ENCODE peak calls at places on chromosomes 5 and 9, in six cellular contexts. I is aorta; N is AG04449; T is brain microvascular endothelial cell; H is spleen; Q is effector memory CD4-positive, alpha-beta T cell. Z is an unnamed sample.

GRCh38 chr9:70902705-70903131 is 218.7 kb downstream of the TRPM3 start:
- DNase-seq in H (no peak), I (peak), Q (no peak), T (peak), N (peak), Z (peak)

GRCh38 chr5:107126341-107126740 is 544.4 kb downstream of the EFNA5 start:
- DNase-seq in I (no peak), H (no peak), N (no peak), T (no peak), Q (no peak), Z (no peak)

GRCh38 chr5:129204525-129204924 is 110.0 kb downstream of the ISOC1 start:
- DNase-seq in N (no peak), T (no peak), H (no peak), Q (no peak), I (no peak), Z (no peak)

GRCh38 chr9:77384406-77384805 is 207.1 kb downstream of the VPS13A start:
- DNase-seq in H (no peak), Q (no peak), N (peak), I (no peak), T (no peak), Z (no peak)

GRCh38 chr9:79129865-79130480 is 441.8 kb upstream of the TLE4 start:
- DNase-seq in T (peak), I (peak), N (no peak), H (no peak), Q (no peak), Z (no peak)

GRCh38 chr5:79973511-79973910 is 17.6 kb downstream of the MTX3 start:
- DNase-seq in I (no peak), T (no peak), N (no peak), Q (no peak), H (no peak), Z (no peak)

GRCh38 chr5:997001-997474 is 11.6 kb upstream of the NKD2 start:
- DNase-seq in N (no peak), Q (no peak), T (no peak), H (no peak), I (peak), Z (no peak)

GRCh38 chr5:83146441-83146840 is 69.1 kb downstream of the XRCC4 start:
- DNase-seq in T (no peak), Q (no peak), I (no peak), N (no peak), H (no peak), Z (no peak)

GRCh38 chr9:117120061-117120460 is 294.8 kb downstream of the ASTN2 start:
- DNase-seq in I (no peak), Q (no peak), N (no peak), H (no peak), T (no peak), Z (no peak)

GRCh38 chr5:178439411-178440162 is 150.6 kb downstream of the COL23A1 start:
- DNase-seq in T (no peak), H (no peak), I (peak), Q (no peak), N (no peak), Z (no peak)

GRCh38 chr5:138078006-138078643 is 5.7 kb upstream of the WNT8A start:
- DNase-seq in Q (no peak), I (no peak), H (no peak), N (no peak), T (no peak), Z (no peak)

GRCh38 chr9:115198018-115198417 is 80.1 kb upstream of the TNC start:
- DNase-seq in N (no peak), Q (no peak), H (no peak), T (peak), I (peak), Z (no peak)

GRCh38 chr9:99822596-99823391 is 1.1 kb downstream of the NR4A3 start:
- DNase-seq in Q (peak), T (peak), I (peak), H (peak), N (no peak), Z (no peak)

GRCh38 chr5:4868140-4868735 is 271.9 kb upstream of the ADAMTS16 start:
- DNase-seq in T (peak), I (no peak), Q (no peak), H (no peak), N (no peak), Z (no peak)

GRCh38 chr5:32089146-32090000 is 84.7 kb downstream of the GOLPH3 start:
- DNase-seq in T (no peak), H (no peak), N (no peak), Q (no peak), I (no peak), Z (no peak)

GRCh38 chr5:5377780-5378179 is 44.7 kb upstream of the ICE1 start:
- DNase-seq in H (no peak), T (no peak), N (no peak), I (no peak), Q (no peak), Z (no peak)

GRCh38 chr9:125979383-125979782 is 232.2 kb downstream of the PBX3 start:
- DNase-seq in T (no peak), N (no peak), H (no peak), I (no peak), Q (no peak), Z (no peak)

GRCh38 chr9:87850405-87850804 is 32.3 kb upstream of the SPATA31E1 start:
- DNase-seq in Q (no peak), N (peak), I (no peak), T (peak), H (no peak), Z (peak)

GRCh38 chr9:100027543-100027942 is 71.3 kb downstream of the ERP44 start:
- DNase-seq in I (no peak), H (no peak), N (no peak), Q (no peak), T (no peak), Z (no peak)

GRCh38 chr5:56814361-56814962 is 887 bp upstream of the MAP3K1 start:
- DNase-seq in T (no peak), Q (peak), N (no peak), H (peak), I (peak), Z (no peak)

GRCh38 chr5:123483446-123484077 is 28.4 kb upstream of the CSNK1G3 start:
- DNase-seq in T (peak), N (no peak), I (no peak), Q (no peak), H (no peak), Z (no peak)

GRCh38 chr9:86891091-86891490 is 56.2 kb downstream of the GAS1 start:
- DNase-seq in N (no peak), H (no peak), I (no peak), Q (no peak), T (no peak), Z (no peak)

GRCh38 chr9:89564257-89564878 is 40.4 kb upstream of the GADD45G start:
- DNase-seq in N (no peak), H (peak), T (peak), I (no peak), Q (no peak), Z (no peak)

GRCh38 chr9:136840877-136841645 is 1.2 kb upstream of the AJM1 start:
- DNase-seq in I (no peak), Q (no peak), N (no peak), H (no peak), T (no peak), Z (no peak)

GRCh38 chr5:144230806-144231205 is 60.1 kb downstream of the KCTD16 start:
- DNase-seq in I (no peak), H (no peak), T (no peak), N (no peak), Q (no peak), Z (no peak)

GRCh38 chr9:708182-708555 is 133.3 kb upstream of the DMRT1 start:
- DNase-seq in I (no peak), Q (no peak), N (no peak), T (no peak), H (no peak), Z (no peak)
- H3K4me3 ChIP-seq in I (peak), Q (no peak), N (peak), T (peak), H (peak), Z (peak)

DNA sequence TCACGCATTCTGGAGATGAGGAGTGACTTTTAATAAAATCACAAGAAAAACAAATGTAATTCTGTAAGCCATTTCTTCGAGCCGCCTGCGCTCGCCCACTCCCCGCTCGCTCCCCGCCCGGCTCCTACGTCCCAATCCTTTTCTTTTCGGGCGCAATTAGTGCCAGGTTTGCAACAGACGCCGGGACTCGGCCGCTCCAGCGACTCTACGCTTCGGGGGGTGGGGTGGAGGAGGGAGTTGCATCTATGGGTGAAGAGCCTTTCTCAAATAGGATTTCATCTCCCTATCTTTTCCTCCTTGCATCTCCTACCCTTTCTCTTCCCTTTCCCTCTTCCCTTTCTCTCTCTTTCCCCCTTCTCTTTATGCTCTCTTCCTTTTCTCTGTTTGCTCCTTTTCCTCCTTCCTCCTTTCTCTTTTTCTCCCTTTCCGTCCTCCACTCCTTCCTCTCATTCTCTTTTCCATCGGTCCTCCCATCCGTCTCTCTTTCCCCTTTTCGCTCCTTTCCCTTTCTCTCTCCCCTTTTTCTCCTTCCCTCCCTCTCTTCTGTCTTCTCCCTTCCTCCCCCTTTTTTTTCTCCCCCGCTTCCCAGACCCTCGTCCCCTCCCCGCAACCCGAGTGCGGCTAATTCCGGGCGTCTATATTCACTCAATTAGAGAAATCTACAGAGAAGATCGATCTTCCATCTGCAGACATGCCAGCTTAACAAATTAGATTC is 6.1 kb upstream of the OTP start:
- DNase-seq in H (no peak), Q (no peak), N (no peak), I (no peak), T (no peak), Z (no peak)
- H3K4me3 ChIP-seq in H (peak), Q (no peak), N (no peak), I (peak), T (no peak), Z (no peak)

GRCh38 chr5:2615917-2616316 is 135.6 kb downstream of the IRX2 start:
- DNase-seq in T (no peak), I (no peak), Q (no peak), N (no peak), H (no peak), Z (no peak)
- H3K4me3 ChIP-seq in T (no peak), I (no peak), Q (no peak), N (no peak), H (no peak), Z (no peak)

GRCh38 chr5:142998316-142998862 is 228.2 kb downstream of the ARHGAP26 start:
- DNase-seq in I (no peak), H (no peak), Q (no peak), N (no peak), T (no peak), Z (no peak)

GRCh38 chr5:143004361-143004802 is 234.2 kb downstream of the ARHGAP26 start:
- DNase-seq in H (no peak), Q (no peak), T (no peak), I (no peak), N (no peak), Z (no peak)

GRCh38 chr5:143002459-143003327 is 232.5 kb downstream of the ARHGAP26 start:
- DNase-seq in I (peak), N (peak), T (peak), Q (peak), H (peak), Z (peak)

GRCh38 chr5:143003328-143003636 is 233.1 kb downstream of the ARHGAP26 start:
- DNase-seq in H (no peak), Q (no peak), N (no peak), I (no peak), T (no peak), Z (no peak)

DNA sequence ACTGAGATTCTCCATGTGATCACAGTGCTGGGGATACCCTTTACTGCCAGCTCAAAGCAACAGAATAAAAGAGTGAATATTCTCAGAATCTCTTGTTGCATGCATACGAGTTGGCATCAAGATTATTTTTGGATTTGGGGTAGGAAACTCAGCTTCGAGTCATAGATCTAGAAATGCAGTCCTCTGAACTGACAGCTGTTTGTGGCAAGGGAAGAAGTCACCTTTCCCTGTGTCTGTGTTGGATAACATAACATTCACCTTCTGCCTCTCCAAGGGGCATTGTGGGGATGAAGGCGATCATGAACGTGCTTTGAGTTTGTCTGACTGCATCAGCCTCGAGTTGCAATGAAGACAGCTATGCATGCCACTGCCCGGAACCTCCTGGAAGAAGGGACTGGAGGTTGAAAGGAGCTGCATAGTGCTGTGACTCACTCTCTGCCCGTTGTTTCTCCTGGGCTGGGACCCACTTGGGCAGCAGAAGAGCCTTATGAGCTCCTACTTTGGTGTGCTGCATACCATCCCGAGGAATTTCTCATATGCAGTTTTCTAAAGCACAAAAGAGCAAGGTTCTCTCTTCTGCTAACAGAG is 231.7 kb downstream of the ARHGAP26 start:
- DNase-seq in Q (no peak), H (peak), I (peak), N (no peak), T (peak), Z (no peak)
- H3K4me3 ChIP-seq in Q (no peak), H (peak), I (no peak), N (no peak), T (no peak), Z (no peak)

GRCh38 chr5:157952374-157952685 is 93.4 kb upstream of the CLINT1 start:
- DNase-seq in N (no peak), T (no peak), H (no peak), Q (no peak), I (no peak), Z (no peak)

GRCh38 chr5:157949520-157949919 is 90.6 kb upstream of the CLINT1 start:
- DNase-seq in I (no peak), H (no peak), Q (no peak), N (no peak), T (no peak), Z (no peak)

GRCh38 chr5:157955541-157956172 is 96.7 kb upstream of the CLINT1 start:
- DNase-seq in N (no peak), H (no peak), T (no peak), I (no peak), Q (no peak), Z (no peak)

GRCh38 chr5:157948738-157949410 is 89.9 kb upstream of the CLINT1 start:
- DNase-seq in H (peak), Q (peak), T (peak), I (peak), N (peak), Z (peak)

GRCh38 chr5:157951673-157952373 is 92.9 kb upstream of the CLINT1 start:
- DNase-seq in I (no peak), Q (no peak), N (no peak), T (no peak), H (no peak), Z (no peak)
- H3K4me3 ChIP-seq in I (no peak), Q (no peak), N (no peak), T (no peak), H (no peak), Z (no peak)

DNA sequence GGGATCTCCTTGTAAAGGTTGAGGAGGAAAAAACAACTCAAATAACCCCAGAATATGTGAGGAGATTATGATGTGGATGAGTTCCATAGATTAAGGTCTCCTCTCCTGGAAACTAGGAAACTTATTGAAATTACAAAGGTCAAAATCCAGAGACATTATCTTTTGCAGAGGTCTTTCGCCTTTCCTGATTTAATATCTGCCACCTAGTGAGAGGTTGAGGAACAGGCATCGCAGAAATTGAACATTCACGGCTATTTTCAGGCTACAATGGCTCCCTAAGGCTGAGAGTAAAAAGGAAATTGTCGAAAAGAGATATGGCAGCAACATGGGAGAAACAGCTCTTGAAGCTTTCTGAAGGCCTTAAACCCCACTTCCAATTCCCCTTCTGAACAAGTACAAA is 127.5 kb upstream of the PLCXD3 start:
- DNase-seq in H (no peak), N (no peak), Q (no peak), I (no peak), T (no peak), Z (no peak)
- H3K4me3 ChIP-seq in H (no peak), N (no peak), Q (no peak), I (no peak), T (no peak), Z (no peak)

GRCh38 chr5:96742519-96742918 is 65.2 kb downstream of the ERAP1 start:
- DNase-seq in I (no peak), T (no peak), N (no peak), Q (no peak), H (no peak), Z (no peak)
- H3K4me3 ChIP-seq in I (no peak), T (no peak), N (no peak), Q (no peak), H (no peak), Z (no peak)

GRCh38 chr9:27248702-27249101 is 48.2 kb downstream of the EQTN start:
- DNase-seq in Q (no peak), T (no peak), I (no peak), H (no peak), N (no peak), Z (no peak)

DNA sequence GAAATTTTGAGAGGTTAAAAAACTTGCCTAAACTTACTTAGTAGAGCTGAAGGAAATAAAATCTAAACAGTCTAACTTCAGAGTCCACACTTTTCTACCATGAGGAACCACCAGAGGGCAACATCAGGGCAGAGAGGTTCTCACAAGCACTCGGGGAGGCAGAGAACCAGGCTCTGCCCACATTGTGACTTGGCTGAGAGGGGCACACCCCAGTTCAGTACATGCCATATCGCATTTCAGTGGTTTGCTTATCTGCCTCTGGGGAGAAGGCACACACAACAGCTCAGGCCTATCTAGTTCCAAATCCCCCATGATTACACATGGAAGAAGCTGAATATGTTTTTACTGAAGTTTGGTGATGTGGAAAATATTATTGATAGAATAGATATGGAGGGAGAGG is 49.2 kb downstream of the EQTN start:
- DNase-seq in H (no peak), I (no peak), Q (no peak), N (no peak), T (peak), Z (peak)
- H3K4me3 ChIP-seq in H (no peak), I (no peak), Q (no peak), N (no peak), T (no peak), Z (no peak)